ENCODE peak calls at places on chromosome 2, in nine cellular contexts. Z is fibroblast of lung; U is hepatic stellate cell; A is bronchial epithelial cell; K is NCI-H446 treated with DMSO at 0.1 percent for 48 hours; O is CD4-positive, alpha-beta T cell; G is B cell; Q is body of pancreas; W is gastrocnemius medialis. E is an unnamed sample.

GRCh38 chr2:199804831-199805230 is 46.2 kb downstream of the FTCDNL1 start:
- DNase-seq in Z (no peak), U (no peak), A (peak), K (no peak), O (no peak), G (no peak), Q (no peak), W (no peak), E (no peak)

GRCh38 chr2:156452971-156453370 is 16.8 kb downstream of the GPD2 start:
- DNase-seq in Z (peak), U (no peak), A (no peak), K (no peak), O (no peak), G (no peak), Q (no peak), W (no peak), E (no peak)

GRCh38 chr2:25885933-25886332 is 7.6 kb upstream of the ASXL2 start:
- DNase-seq in Z (peak), U (peak), A (peak), K (no peak), O (no peak), G (no peak), Q (no peak), W (no peak), E (no peak)

GRCh38 chr2:150222317-150222716 is 265.1 kb downstream of the RND3 start:
- DNase-seq in Z (no peak), U (no peak), A (no peak), K (no peak), O (no peak), G (no peak), Q (no peak), W (no peak), E (no peak)

GRCh38 chr2:112692914-112693313 is 27.9 kb upstream of the NT5DC4 start:
- DNase-seq in Z (no peak), U (no peak), A (peak), K (no peak), O (no peak), G (no peak), Q (no peak), W (no peak), E (no peak)

GRCh38 chr2:118310016-118310877 is 222.0 kb downstream of the INSIG2 start:
- DNase-seq in Z (peak), U (peak), A (peak), K (no peak), O (peak), G (peak), Q (peak), W (no peak), E (no peak)

GRCh38 chr2:1869987-1870386 is 125.7 kb upstream of the PXDN start:
- DNase-seq in Z (no peak), U (no peak), A (peak), K (peak), O (no peak), G (no peak), Q (no peak), W (no peak), E (no peak)

GRCh38 chr2:201969938-201970785 is 63.5 kb upstream of the FZD7 start:
- DNase-seq in Z (peak), U (peak), A (no peak), K (no peak), O (no peak), G (no peak), Q (peak), W (no peak), E (no peak)

GRCh38 chr2:232255033-232255432 is 123.5 kb upstream of the ALPP start:
- DNase-seq in Z (no peak), U (no peak), A (no peak), K (no peak), O (no peak), G (no peak), Q (no peak), W (no peak), E (no peak)

GRCh38 chr2:24285484-24286152 is 74.7 kb downstream of the ITSN2 start:
- DNase-seq in Z (no peak), U (no peak), A (no peak), K (no peak), O (no peak), G (no peak), Q (no peak), W (no peak), E (no peak)

GRCh38 chr2:66539452-66539851 is 104.5 kb downstream of the MEIS1 start:
- DNase-seq in Z (peak), U (no peak), A (peak), K (no peak), O (no peak), G (no peak), Q (peak), W (no peak), E (no peak)

GRCh38 chr2:58448065-58448507 is 207.0 kb upstream of the FANCL start:
- DNase-seq in Z (peak), U (peak), A (peak), K (peak), O (no peak), G (no peak), Q (peak), W (no peak), E (peak)

GRCh38 chr2:240393831-240394410 is 41.5 kb upstream of the GPC1 start:
- DNase-seq in Z (peak), U (peak), A (no peak), K (no peak), O (no peak), G (no peak), Q (peak), W (no peak), E (no peak)

GRCh38 chr2:237801466-237801865 is 2.9 kb downstream of the RBM44 start:
- DNase-seq in Z (no peak), U (no peak), A (no peak), K (no peak), O (no peak), G (no peak), Q (no peak), W (no peak), E (no peak)